ENCODE peak calls at places on chromosome 12, in eight cellular contexts. K, G, S, H, Y, P, U and J are unnamed samples.

GRCh38 chr12:130973109-130973508 is 19.4 kb downstream of the ADGRD1 start:
- DNase-seq in K (no peak), G (no peak), S (no peak), H (no peak), Y (no peak), P (no peak), U (no peak), J (no peak)

GRCh38 chr12:132429932-132430643 is 59.9 kb upstream of the FBRSL1 start:
- DNase-seq in K (no peak), G (peak), S (peak), H (no peak), Y (no peak), P (peak), U (peak), J (no peak)

GRCh38 chr12:29782821-29783772 is 645 bp downstream of the TMTC1 start:
- DNase-seq in K (no peak), G (peak), S (peak), H (peak), Y (peak), P (no peak), U (peak), J (no peak)

GRCh38 chr12:103482365-103482764 is 13.4 kb downstream of the C12orf42 start:
- DNase-seq in K (no peak), G (no peak), S (no peak), H (no peak), Y (no peak), P (no peak), U (no peak), J (no peak)

GRCh38 chr12:104365921-104366410 is 62.4 kb downstream of the EID3 start:
- DNase-seq in K (no peak), G (no peak), S (no peak), H (no peak), Y (no peak), P (no peak), U (no peak), J (no peak)

GRCh38 chr12:95220190-95220589 is 2.6 kb downstream of the VEZT start:
- DNase-seq in K (no peak), G (no peak), S (no peak), H (no peak), Y (no peak), P (no peak), U (no peak), J (no peak)

GRCh38 chr12:16913832-16914490 is 308.0 kb upstream of the LMO3 start:
- DNase-seq in K (no peak), G (no peak), S (no peak), H (no peak), Y (no peak), P (peak), U (no peak), J (no peak)

GRCh38 chr12:131851741-131852550 is 23.8 kb downstream of the MMP17 start:
- DNase-seq in K (no peak), G (no peak), S (no peak), H (no peak), Y (no peak), P (peak), U (no peak), J (no peak)

GRCh38 chr12:17928708-17929366 is 161.2 kb downstream of the RERGL start:
- DNase-seq in K (peak), G (peak), S (no peak), H (no peak), Y (peak), P (peak), U (no peak), J (peak)

GRCh38 chr12:121795029-121795977 is 1.8 kb upstream of the RHOF start:
- DNase-seq in K (peak), G (peak), S (peak), H (peak), Y (peak), P (peak), U (peak), J (no peak)

GRCh38 chr12:127479256-127479655 is 787.7 kb upstream of the TMEM132C start:
- DNase-seq in K (peak), G (no peak), S (peak), H (no peak), Y (no peak), P (no peak), U (no peak), J (no peak)

GRCh38 chr12:93438266-93439050 is 3.3 kb downstream of the UBE2N start:
- DNase-seq in K (no peak), G (no peak), S (no peak), H (no peak), Y (no peak), P (no peak), U (no peak), J (no peak)

GRCh38 chr12:14689996-14690395 is 6.4 kb downstream of the GUCY2C start:
- DNase-seq in K (no peak), G (no peak), S (no peak), H (no peak), Y (no peak), P (no peak), U (no peak), J (no peak)

GRCh38 chr12:104297477-104298113 is 5.9 kb upstream of the EID3 start:
- DNase-seq in K (no peak), G (no peak), S (no peak), H (no peak), Y (no peak), P (peak), U (no peak), J (no peak)

GRCh38 chr12:6358886-6359285 is 16.5 kb downstream of the SCNN1A start:
- DNase-seq in K (no peak), G (no peak), S (no peak), H (no peak), Y (no peak), P (no peak), U (no peak), J (no peak)

GRCh38 chr12:105279460-105280056 is 43.6 kb upstream of the APPL2 start:
- DNase-seq in K (no peak), G (peak), S (peak), H (no peak), Y (peak), P (peak), U (no peak), J (no peak)

GRCh38 chr12:91377456-91377855 is 194.8 kb upstream of the DCN start:
- DNase-seq in K (peak), G (peak), S (no peak), H (no peak), Y (no peak), P (no peak), U (no peak), J (no peak)

GRCh38 chr12:112741106-112741505 is 50.4 kb upstream of the RPH3A start:
- DNase-seq in K (no peak), G (no peak), S (no peak), H (no peak), Y (no peak), P (no peak), U (no peak), J (no peak)

GRCh38 chr12:112190626-112191025 is 65.3 kb downstream of the TRAFD1 start:
- DNase-seq in K (no peak), G (no peak), S (no peak), H (peak), Y (no peak), P (no peak), U (no peak), J (no peak)

GRCh38 chr12:108699955-108700563 is 31.3 kb downstream of the CORO1C start:
- DNase-seq in K (no peak), G (peak), S (peak), H (no peak), Y (peak), P (no peak), U (no peak), J (no peak)

GRCh38 chr12:40473979-40474378 is 218.3 kb upstream of the CNTN1 start:
- DNase-seq in K (no peak), G (no peak), S (no peak), H (no peak), Y (no peak), P (no peak), U (no peak), J (no peak)

GRCh38 chr12:8033153-8034044 is 883 bp downstream of the FOXJ2 start:
- DNase-seq in K (peak), G (peak), S (peak), H (no peak), Y (peak), P (peak), U (no peak), J (no peak)
- H3K4me3 ChIP-seq in K (peak), G (peak), S (peak), H (peak), Y (peak), P (peak), U (peak), J (peak)

GRCh38 chr12:65300067-65300466 is 21.6 kb downstream of the MSRB3 start:
- DNase-seq in K (no peak), G (no peak), S (no peak), H (no peak), Y (no peak), P (no peak), U (no peak), J (no peak)

GRCh38 chr12:65296503-65297265 is 18.2 kb downstream of the MSRB3 start:
- DNase-seq in K (no peak), G (no peak), S (no peak), H (no peak), Y (no peak), P (no peak), U (no peak), J (no peak)

GRCh38 chr12:65305346-65305950 is 27.0 kb downstream of the MSRB3 start:
- DNase-seq in K (no peak), G (no peak), S (no peak), H (no peak), Y (no peak), P (no peak), U (no peak), J (no peak)

GRCh38 chr12:65302891-65303290 is 24.4 kb downstream of the MSRB3 start:
- DNase-seq in K (no peak), G (no peak), S (no peak), H (no peak), Y (no peak), P (no peak), U (no peak), J (no peak)

DNA sequence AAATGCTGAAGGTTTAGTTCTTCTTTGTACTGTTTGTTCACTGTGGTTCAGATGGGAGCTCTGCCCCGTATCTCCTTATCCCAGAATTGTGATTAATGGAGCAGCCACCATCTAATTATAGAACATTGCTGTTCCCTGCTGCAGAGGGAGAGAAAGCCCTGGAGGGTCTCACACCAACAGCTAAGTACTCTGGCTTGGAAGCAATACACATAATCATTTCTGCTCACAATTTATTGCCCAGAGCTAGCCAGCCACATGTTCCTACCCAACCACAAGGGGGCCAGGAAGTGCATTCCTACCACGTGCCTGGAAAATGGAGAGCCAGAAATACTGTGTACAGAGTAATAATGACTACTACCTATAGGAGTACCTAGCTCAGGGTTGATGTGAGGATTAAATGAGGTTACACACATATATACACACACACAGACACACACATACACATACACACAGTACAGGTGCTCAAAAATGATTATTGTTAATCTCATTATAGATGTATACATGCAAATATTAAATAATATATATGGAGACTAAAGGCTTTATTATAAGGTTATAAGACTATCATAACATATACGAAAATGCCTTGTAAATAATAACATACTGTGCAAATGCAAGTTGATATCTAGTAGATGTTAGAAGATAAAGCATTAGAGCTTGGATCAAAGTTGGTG is 22.3 kb downstream of the MSRB3 start:
- DNase-seq in K (peak), G (peak), S (no peak), H (no peak), Y (no peak), P (peak), U (no peak), J (no peak)
- TF ChIP-seq CTCF in K (peak), G (peak), S (peak), H (peak), Y (peak), P (no peak), U (peak), J (peak)

GRCh38 chr12:42141981-42142606 is 2.6 kb downstream of the GXYLT1 start:
- DNase-seq in K (no peak), G (no peak), S (no peak), H (no peak), Y (no peak), P (no peak), U (no peak), J (no peak)
- H3K4me3 ChIP-seq in K (no peak), G (no peak), S (no peak), H (no peak), Y (no peak), P (no peak), U (no peak), J (no peak)

DNA sequence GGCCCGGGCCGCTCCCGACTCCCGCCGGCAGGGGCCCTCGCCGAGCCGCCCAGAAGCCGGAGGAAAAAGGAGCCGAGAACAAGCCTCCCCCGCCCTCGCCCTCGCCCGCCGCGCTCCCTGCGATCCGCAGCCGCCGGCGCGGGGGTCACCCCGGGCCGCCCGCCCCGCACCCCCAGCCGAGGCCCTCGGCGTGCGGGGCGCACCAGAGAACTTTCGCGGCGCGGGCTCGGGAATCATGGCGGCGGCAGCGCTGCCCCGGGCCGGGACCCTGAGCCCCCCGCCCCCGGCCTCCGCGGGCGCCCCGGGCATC is 519 bp downstream of the CDK2AP1 start:
- DNase-seq in K (peak), G (peak), S (peak), H (no peak), Y (no peak), P (peak), U (peak), J (no peak)
- TF ChIP-seq CTCF in K (peak), G (peak), S (peak), H (peak), Y (peak), P (peak), U (peak), J (peak)

GRCh38 chr12:124516850-124517249 is 50.6 kb downstream of the NCOR2 start:
- DNase-seq in K (no peak), G (no peak), S (no peak), H (no peak), Y (no peak), P (no peak), U (no peak), J (no peak)
- H3K4me3 ChIP-seq in K (peak), G (peak), S (peak), H (peak), Y (no peak), P (peak), U (peak), J (peak)

DNA sequence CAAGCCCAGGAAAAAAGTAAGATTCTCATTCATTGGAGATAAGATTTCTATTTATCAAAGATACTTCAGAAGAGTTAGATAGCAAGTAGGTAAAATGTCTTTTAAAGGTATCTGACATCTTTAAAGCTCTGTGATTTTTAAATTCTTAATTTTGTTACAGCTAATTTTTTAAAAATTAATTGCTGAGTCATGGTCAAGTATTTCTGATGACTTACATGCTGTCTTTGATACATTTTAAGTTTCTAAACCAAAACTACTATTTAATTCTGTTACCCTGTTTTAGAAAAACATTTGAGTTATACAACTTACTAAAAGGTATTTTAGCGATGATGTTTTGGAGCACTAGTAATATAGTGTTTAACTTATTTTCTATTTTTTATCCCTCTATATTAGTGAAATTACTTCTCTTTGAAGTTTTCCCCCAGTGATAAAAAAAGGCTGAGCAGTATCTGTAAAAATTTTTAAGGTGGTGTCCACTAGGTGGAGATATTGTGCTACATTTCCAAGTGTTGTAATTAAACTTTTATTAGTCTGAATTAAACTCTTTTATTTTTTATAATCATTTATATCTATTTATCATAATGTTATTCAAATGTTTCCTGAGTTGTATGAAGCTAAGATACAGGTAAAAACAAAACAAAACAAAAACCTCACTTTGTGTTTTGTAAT is 11.5 kb downstream of the ALG10 start:
- DNase-seq in K (peak), G (peak), S (peak), H (no peak), Y (peak), P (peak), U (no peak), J (no peak)
- TF ChIP-seq CTCF in K (peak), G (peak), S (peak), H (peak), Y (peak), P (peak), U (peak), J (peak)

DNA sequence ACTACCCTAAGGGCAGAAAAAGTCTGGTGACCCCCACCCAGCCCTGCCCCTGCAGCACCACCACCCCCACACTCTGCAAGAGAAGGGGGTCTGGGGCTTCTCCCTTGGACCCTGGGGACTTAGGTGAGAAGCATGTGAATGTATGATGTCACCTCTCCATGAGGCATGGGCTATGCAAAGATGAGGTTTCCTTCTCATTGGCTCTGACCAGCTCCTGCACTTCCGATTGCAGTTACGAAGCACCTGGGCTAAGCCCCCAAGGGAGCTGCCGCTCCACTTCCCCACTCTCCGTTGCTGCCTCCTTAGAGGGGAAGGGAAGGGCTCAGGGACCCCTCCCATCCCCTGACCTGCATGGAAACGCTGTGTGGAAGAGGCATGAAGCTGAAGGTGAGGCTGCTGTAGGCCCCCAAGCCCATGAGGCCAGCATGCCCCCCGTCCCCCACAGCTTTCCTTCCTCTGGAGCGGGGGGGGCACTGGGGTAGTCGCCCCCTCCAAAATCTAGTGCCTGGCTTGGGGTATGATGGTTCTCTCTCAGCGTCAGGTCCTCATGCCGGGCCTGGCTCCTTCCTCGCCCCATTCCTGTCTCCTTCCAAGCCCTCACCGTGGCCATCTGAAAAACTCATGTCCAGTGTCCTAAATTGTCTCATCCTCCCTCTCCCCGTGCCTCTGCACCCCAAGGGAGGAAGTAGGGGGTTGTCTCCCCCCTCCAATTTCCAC is 5.5 kb upstream of the DDX23 start:
- DNase-seq in K (no peak), G (no peak), S (no peak), H (no peak), Y (no peak), P (no peak), U (no peak), J (no peak)
- H3K4me3 ChIP-seq in K (no peak), G (no peak), S (no peak), H (no peak), Y (no peak), P (no peak), U (no peak), J (no peak)

DNA sequence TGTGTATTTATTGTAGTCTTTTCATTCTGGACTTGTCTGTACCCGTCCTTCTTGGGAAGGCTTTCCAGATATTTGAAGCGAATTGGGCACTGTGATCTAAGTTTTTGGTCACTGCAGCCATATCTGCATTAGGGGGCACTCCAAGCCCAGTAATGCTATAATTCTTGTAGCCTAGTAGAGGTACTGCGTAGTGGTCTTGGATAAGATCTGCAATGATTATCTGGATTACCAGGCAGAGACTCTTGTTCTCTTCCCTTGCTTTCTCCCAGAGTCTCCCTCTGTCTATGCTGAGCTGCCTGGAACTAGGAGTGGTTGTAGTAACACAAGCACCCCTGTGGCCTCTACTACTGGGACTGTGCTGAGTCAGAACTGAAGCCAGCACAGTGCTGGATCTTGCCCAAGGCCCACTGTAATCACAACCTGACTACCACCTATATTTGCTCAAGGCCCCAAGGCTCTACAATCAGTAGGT is 30.0 kb downstream of the SLC38A2 start:
- DNase-seq in K (peak), G (peak), S (peak), H (no peak), Y (peak), P (peak), U (no peak), J (no peak)
- TF ChIP-seq CTCF in K (peak), G (peak), S (peak), H (peak), Y (peak), P (peak), U (peak), J (peak)

DNA sequence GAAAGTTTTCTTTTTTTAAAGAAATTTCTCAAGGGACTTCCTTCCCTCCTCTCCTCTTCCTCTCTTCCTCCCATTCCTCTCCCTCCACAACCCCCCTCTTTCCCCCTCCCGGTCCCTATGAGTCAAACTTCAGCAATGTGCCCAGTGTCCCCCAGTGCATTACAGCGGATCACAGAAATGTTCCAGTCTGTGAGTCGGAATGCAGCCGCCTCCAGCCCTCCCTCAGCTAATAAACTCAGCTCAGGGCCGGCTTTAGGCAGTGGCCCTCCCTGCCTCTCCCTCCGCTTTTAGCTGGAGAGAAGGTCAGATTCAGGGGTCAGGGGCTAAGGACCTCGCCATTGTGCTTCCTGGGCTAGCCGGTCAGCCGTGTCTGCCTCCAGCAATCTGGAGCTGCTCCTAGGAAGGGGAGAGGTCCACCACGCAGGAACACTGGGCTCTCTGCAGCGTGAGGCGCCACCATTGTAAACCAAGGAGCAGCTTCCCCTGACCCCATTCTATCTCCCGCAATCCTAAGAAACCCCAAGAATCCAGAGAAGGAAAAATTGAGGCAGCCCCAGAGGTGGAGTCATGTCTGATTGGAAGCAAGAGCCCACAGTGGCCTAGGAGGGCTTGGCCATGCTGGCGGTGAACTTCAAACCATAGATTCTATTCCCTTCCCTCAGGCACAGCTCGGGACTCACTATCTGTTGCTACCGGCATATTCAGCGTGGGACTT is 1.1 kb upstream of the HDAC7 start:
- DNase-seq in K (peak), G (peak), S (peak), H (peak), Y (peak), P (peak), U (peak), J (peak)
- H3K4me3 ChIP-seq in K (peak), G (peak), S (peak), H (peak), Y (peak), P (peak), U (peak), J (peak)